ENCODE peak calls at places on chromosomes 5 and 9, in seven cellular contexts. Y, O, D, G, F, X and L are unnamed samples.
A peak's percentile ranks its signal among the peaks of the same experiment; 100 is the strongest.

GRCh38 chr5:65037845-65038815 is 269.4 kb downstream of the CWC27 start:
- DNase-seq in G (peak; percentile 39), X (peak; percentile 25), O (no peak), Y (no peak), D (peak; percentile 66), F (peak; percentile 45), L (no peak)

GRCh38 chr5:6731465-6732237 is 18.4 kb downstream of the TENT4A start:
- DNase-seq in F (no peak), X (no peak), O (peak; percentile 36), D (no peak), G (no peak), Y (peak; percentile 47), L (no peak)

GRCh38 chr9:128505414-128505765 is 871 bp downstream of the GLE1 start:
- DNase-seq in O (no peak), G (no peak), D (no peak), X (peak; percentile 4), Y (peak; percentile 39), F (no peak), L (no peak)

GRCh38 chr9:7844283-7844682 is 44.7 kb upstream of the DMAC1 start:
- DNase-seq in Y (peak; percentile 5), F (peak; percentile 41), G (peak; percentile 4), D (no peak), X (no peak), O (no peak), L (no peak)

GRCh38 chr9:69768716-69769115 is 8.9 kb upstream of the PTAR1 start:
- DNase-seq in G (no peak), Y (peak; percentile 10), O (no peak), X (no peak), F (no peak), D (no peak), L (no peak)

GRCh38 chr5:6443326-6443725 is 5.3 kb upstream of the UBE2QL1 start:
- DNase-seq in X (no peak), O (no peak), G (no peak), D (no peak), F (no peak), Y (no peak), L (no peak)

GRCh38 chr5:147887026-147887627 is 8.6 kb downstream of the SCGB3A2 start:
- DNase-seq in O (no peak), Y (peak; percentile 46), X (peak; percentile 80), D (no peak), G (peak; percentile 3), F (peak; percentile 75), L (peak; percentile 3)

GRCh38 chr9:113619156-113619861 is 155.8 kb downstream of the RGS3 start:
- DNase-seq in Y (no peak), F (no peak), O (peak; percentile 39), D (no peak), X (no peak), G (no peak), L (no peak)

GRCh38 chr9:134966697-134967546 is 49.2 kb upstream of the FCN1 start:
- DNase-seq in D (peak; percentile 23), F (no peak), G (no peak), Y (no peak), X (no peak), O (peak; percentile 57), L (no peak)

GRCh38 chr5:180096616-180097015 is 25.1 kb upstream of the RNF130 start:
- DNase-seq in Y (no peak), G (no peak), O (no peak), X (no peak), F (no peak), D (no peak), L (no peak)
- TF ChIP-seq CTCF in Y (no peak), G (no peak), O (no peak), X (no peak), F (no peak), D (no peak), L (no peak)

GRCh38 chr9:89870207-89870606 is 265.4 kb downstream of the GADD45G start:
- DNase-seq in G (no peak), X (no peak), O (peak; percentile 44), F (no peak), D (no peak), Y (no peak), L (no peak)

GRCh38 chr9:89872426-89872912 is 267.7 kb downstream of the GADD45G start:
- DNase-seq in X (no peak), G (no peak), O (peak; percentile 57), Y (no peak), D (no peak), F (no peak), L (no peak)

GRCh38 chr9:89868100-89868499 is 263.3 kb downstream of the GADD45G start:
- DNase-seq in Y (no peak), O (peak; percentile 2), G (no peak), F (no peak), D (no peak), X (no peak), L (no peak)

GRCh38 chr9:89871871-89872331 is 267.1 kb downstream of the GADD45G start:
- DNase-seq in Y (no peak), D (no peak), X (no peak), O (peak; percentile 62), F (no peak), G (no peak), L (no peak)

DNA sequence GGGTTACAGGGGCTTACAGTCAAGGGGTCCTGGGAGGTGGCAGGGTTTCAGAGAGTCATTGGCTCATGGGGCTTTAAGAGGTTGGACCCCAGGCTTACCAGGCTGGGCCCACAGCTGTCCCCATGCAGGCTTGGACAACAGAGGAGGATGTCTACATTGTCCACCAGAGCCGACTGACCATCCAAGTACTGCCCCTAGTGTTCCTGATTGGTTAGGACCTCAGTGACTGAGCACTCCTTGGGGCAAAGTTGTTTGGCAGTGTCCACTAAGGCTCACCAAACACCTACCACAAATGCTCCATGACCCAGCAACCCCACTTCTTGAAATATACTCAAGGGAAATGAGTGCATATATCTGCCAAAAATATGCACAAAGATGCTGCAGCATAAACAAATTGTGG is 265.0 kb downstream of the GADD45G start:
- DNase-seq in O (peak; percentile 30), X (no peak), D (no peak), F (no peak), Y (no peak), G (no peak), L (no peak)
- TF ChIP-seq CTCF in O (no peak), X (no peak), D (no peak), F (no peak), Y (no peak), G (no peak), L (no peak)

GRCh38 chr5:162785673-162786072 is 651.7 kb upstream of the CCNG1 start:
- DNase-seq in O (no peak), F (no peak), D (no peak), X (peak; percentile 58), G (no peak), Y (no peak), L (no peak)

DNA sequence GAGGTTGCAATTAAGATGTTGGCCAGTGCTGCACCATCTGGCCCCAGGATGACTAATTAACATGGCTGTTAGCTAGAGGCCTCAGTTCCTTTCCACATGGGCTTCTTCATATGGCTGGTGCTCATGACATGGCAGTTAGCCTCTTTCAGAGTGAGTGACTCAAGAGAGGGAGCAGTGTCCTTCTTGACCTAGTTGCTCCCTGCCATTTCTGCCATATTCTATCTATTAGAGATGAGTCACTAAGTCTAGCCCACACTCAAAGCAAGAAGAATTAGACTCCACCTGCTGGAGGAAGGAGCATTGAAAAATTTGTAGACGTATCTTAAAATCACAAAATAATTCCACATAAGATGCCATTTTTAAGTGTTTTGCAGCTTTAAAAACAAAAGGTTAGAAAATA is 651.2 kb upstream of the CCNG1 start:
- DNase-seq in Y (no peak), F (no peak), X (peak; percentile 39), O (no peak), G (no peak), D (no peak), L (no peak)
- TF ChIP-seq CTCF in Y (no peak), F (no peak), X (peak; percentile 49), O (no peak), G (no peak), D (no peak), L (no peak)

GRCh38 chr5:77623341-77623740 is 15.2 kb downstream of the OTP start:
- DNase-seq in Y (no peak), D (no peak), G (no peak), O (no peak), X (no peak), F (no peak), L (no peak)

GRCh38 chr5:77616920-77617319 is 21.6 kb downstream of the OTP start:
- DNase-seq in G (no peak), O (no peak), Y (no peak), D (no peak), X (no peak), F (no peak), L (no peak)

GRCh38 chr5:77621440-77621839 is 17.1 kb downstream of the OTP start:
- DNase-seq in D (no peak), Y (no peak), F (no peak), G (no peak), X (no peak), O (no peak), L (no peak)

DNA sequence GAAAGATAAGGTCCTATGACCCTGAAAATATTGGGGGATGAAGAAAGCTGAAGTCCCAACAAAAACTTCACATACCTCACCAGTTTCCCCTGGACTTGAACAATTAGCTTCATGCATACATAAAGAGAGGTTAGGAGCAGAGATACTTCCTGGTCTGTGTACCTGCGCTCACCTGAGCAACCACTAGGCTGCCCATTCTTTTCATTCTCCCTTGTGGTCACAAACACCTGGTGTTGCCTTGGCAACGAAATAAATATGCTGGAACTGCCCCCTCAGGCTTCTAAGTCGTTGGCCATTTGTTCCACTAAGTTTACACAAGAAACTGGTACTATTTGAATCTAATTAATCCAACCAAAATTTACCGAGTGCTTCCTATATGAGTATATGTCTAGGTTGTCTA is 18.1 kb downstream of the OTP start:
- DNase-seq in F (peak; percentile 39), D (peak; percentile 77), X (peak; percentile 57), Y (no peak), G (peak; percentile 14), O (no peak), L (no peak)
- TF ChIP-seq CTCF in F (peak; percentile 42), D (peak; percentile 44), X (peak; percentile 45), Y (no peak), G (no peak), O (no peak), L (no peak)